ENCODE peak calls at places on chromosomes 1 and 21, in six cellular contexts. O is adipocyte, E is heart right ventricle, W is cardiac muscle cell, A is upper lobe of left lung, T is kidney epithelial cell. M is an unnamed sample.

GRCh38 chr1:8431028-8431427 is 113.1 kb downstream of the SLC45A1 start:
- DNase-seq in O (no peak), E (no peak), W (no peak), A (no peak), T (no peak), M (no peak)

GRCh38 chr1:9671377-9672140 is 20.0 kb downstream of the PIK3CD start:
- DNase-seq in O (no peak), E (no peak), W (no peak), A (peak; percentile 68), T (peak; percentile 99), M (peak; percentile 34)

GRCh38 chr21:26920055-26920454 is 46.8 kb downstream of the ADAMTS5 start:
- DNase-seq in O (peak; percentile 17), E (no peak), W (no peak), A (no peak), T (no peak), M (peak; percentile 9)

GRCh38 chr1:32984090-32984828 is 19.6 kb upstream of the RNF19B start:
- DNase-seq in O (no peak), E (no peak), W (no peak), A (no peak), T (no peak), M (no peak)

GRCh38 chr1:156276532-156276931 is 6.1 kb downstream of the SMG5 start:
- DNase-seq in O (peak; percentile 51), E (no peak), W (no peak), A (no peak), T (no peak), M (no peak)

GRCh38 chr21:33670076-33670475 is 27.8 kb downstream of the ITSN1 start:
- DNase-seq in O (no peak), E (no peak), W (no peak), A (no peak), T (no peak), M (no peak)

GRCh38 chr1:179831852-179832699 is 45.5 kb downstream of the TOR1AIP2 start:
- DNase-seq in O (no peak), E (no peak), W (no peak), A (no peak), T (peak; percentile 45), M (no peak)

GRCh38 chr1:93623875-93624274 is 57.8 kb downstream of the BCAR3 start:
- DNase-seq in O (peak; percentile 74), E (no peak), W (no peak), A (no peak), T (peak; percentile 44), M (no peak)

GRCh38 chr1:204828352-204828850 is 42.3 kb upstream of the NFASC start:
- DNase-seq in O (peak; percentile 44), E (peak; percentile 75), W (peak; percentile 88), A (no peak), T (no peak), M (peak; percentile 80)

GRCh38 chr1:44684525-44684924 is 10.0 kb downstream of the ARMH1 start:
- DNase-seq in O (no peak), E (no peak), W (no peak), A (no peak), T (no peak), M (no peak)

GRCh38 chr1:245177071-245177900 is 22.5 kb downstream of the KIF26B start:
- DNase-seq in O (no peak), E (no peak), W (no peak), A (no peak), T (no peak), M (no peak)

GRCh38 chr21:28770867-28771661 is 221.6 kb downstream of the LTN1 start:
- DNase-seq in O (peak; percentile 37), E (no peak), W (no peak), A (no peak), T (no peak), M (no peak)

GRCh38 chr1:112904071-112904830 is 51.7 kb downstream of the SLC16A1 start:
- DNase-seq in O (peak; percentile 47), E (no peak), W (no peak), A (no peak), T (no peak), M (peak; percentile 68)

GRCh38 chr1:33459766-33460543 is 12.5 kb upstream of the ZSCAN20 start:
- DNase-seq in O (no peak), E (no peak), W (no peak), A (no peak), T (no peak), M (no peak)

GRCh38 chr1:240287722-240288121 is 196.0 kb downstream of the FMN2 start:
- DNase-seq in O (no peak), E (no peak), W (no peak), A (no peak), T (no peak), M (no peak)

GRCh38 chr1:183230403-183230802 is 44.3 kb downstream of the LAMC2 start:
- DNase-seq in O (peak; percentile 25), E (no peak), W (no peak), A (no peak), T (no peak), M (no peak)

GRCh38 chr1:193283026-193283425 is 96.6 kb upstream of the B3GALT2 start:
- DNase-seq in O (peak; percentile 43), E (no peak), W (no peak), A (no peak), T (no peak), M (peak; percentile 56)

GRCh38 chr1:117321680-117322609 is 45.3 kb upstream of the MAN1A2 start:
- DNase-seq in O (no peak), E (no peak), W (peak; percentile 35), A (no peak), T (no peak), M (no peak)

GRCh38 chr1:231419738-231420298 is 2.3 kb downstream of the EGLN1 start:
- DNase-seq in O (no peak), E (no peak), W (no peak), A (no peak), T (no peak), M (no peak)

GRCh38 chr1:17239420-17239819 is 9.5 kb upstream of the PADI3 start:
- DNase-seq in O (peak; percentile 66), E (peak; percentile 39), W (peak; percentile 88), A (peak; percentile 28), T (peak; percentile 57), M (peak; percentile 76)

GRCh38 chr1:220575718-220576497 is 48.0 kb downstream of the MARK1 start:
- DNase-seq in O (no peak), E (no peak), W (no peak), A (no peak), T (no peak), M (no peak)

GRCh38 chr1:216721878-216722277 is 1.4 kb downstream of the ESRRG start:
- DNase-seq in O (no peak), E (no peak), W (no peak), A (no peak), T (no peak), M (no peak)

GRCh38 chr1:19903621-19904020 is 19.8 kb downstream of the PLA2G2E start:
- DNase-seq in O (no peak), E (no peak), W (no peak), A (no peak), T (peak; percentile 23), M (no peak)

GRCh38 chr1:65393345-65393744 is 27.1 kb upstream of the LEPR start:
- DNase-seq in O (peak; percentile 58), E (no peak), W (no peak), A (no peak), T (no peak), M (no peak)

GRCh38 chr1:229254910-229255541 is 15.9 kb upstream of the RAB4A start:
- DNase-seq in O (peak; percentile 19), E (no peak), W (no peak), A (no peak), T (no peak), M (no peak)

GRCh38 chr1:46581685-46582455 is 22.2 kb downstream of the MKNK1 start:
- DNase-seq in O (no peak), E (no peak), W (no peak), A (no peak), T (no peak), M (no peak)

GRCh38 chr1:231465051-231465450 is 43.0 kb upstream of the EGLN1 start:
- DNase-seq in O (no peak), E (no peak), W (no peak), A (no peak), T (no peak), M (no peak)

GRCh38 chr1:106063510-106063909 is 993.0 kb upstream of the PRMT6 start:
- DNase-seq in O (no peak), E (no peak), W (no peak), A (no peak), T (no peak), M (no peak)

DNA sequence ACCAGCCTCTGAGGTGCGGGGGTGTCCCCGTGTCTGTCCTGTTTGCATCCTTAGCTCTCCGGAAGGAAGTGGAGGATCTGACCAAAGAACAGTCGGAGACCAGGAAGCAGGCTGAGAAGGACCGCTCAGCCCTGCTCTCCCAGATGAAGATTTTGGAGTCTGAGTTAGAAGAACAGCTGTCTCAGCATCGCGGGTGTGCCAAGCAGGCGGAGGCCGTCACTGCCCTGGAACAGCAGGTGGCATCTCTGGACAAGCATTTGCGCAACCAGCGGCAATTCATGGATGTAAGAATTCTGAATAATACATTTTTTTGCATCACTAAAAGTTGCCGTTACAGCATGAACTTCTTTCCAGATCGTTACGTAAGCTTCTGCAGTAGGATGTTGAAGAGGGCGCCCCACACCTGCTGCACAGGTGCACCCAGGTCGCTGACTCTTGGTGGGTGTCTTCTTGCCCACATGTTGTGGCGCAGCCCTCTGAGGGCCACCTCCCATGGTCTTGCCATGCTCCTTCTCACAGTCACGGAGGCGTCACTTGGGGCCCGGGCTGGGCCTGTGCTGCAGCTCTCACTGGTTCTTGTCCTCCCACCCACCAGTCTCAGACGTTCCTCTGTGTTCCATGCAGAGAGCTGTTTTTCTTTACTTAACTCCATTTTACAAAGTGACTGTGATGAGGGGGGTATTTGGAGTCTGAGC is 61.3 kb upstream of the DIP2A start:
- DNase-seq in O (no peak), E (no peak), W (no peak), A (no peak), T (no peak), M (no peak)
- H3K4me3 ChIP-seq in O (no peak overlapping the region), E (no peak overlapping the region), W (no peak overlapping the region), A (no peak overlapping the region), T (no peak overlapping the region), M (no peak overlapping the region)

GRCh38 chr1:26664802-26665201 is 31.0 kb upstream of the ARID1A start:
- DNase-seq in O (no peak), E (no peak), W (no peak), A (no peak), T (no peak), M (no peak)
- H3K4me3 ChIP-seq in O (no peak overlapping the region), E (no peak overlapping the region), W (no peak overlapping the region), A (no peak overlapping the region), T (no peak overlapping the region), M (no peak overlapping the region)

GRCh38 chr1:152448095-152448494 is 34.0 kb upstream of the CRNN start:
- DNase-seq in O (no peak), E (no peak), W (no peak), A (no peak), T (no peak), M (no peak)
- H3K4me3 ChIP-seq in O (no peak overlapping the region), E (no peak overlapping the region), W (no peak overlapping the region), A (no peak overlapping the region), T (no peak overlapping the region), M (no peak overlapping the region)

DNA sequence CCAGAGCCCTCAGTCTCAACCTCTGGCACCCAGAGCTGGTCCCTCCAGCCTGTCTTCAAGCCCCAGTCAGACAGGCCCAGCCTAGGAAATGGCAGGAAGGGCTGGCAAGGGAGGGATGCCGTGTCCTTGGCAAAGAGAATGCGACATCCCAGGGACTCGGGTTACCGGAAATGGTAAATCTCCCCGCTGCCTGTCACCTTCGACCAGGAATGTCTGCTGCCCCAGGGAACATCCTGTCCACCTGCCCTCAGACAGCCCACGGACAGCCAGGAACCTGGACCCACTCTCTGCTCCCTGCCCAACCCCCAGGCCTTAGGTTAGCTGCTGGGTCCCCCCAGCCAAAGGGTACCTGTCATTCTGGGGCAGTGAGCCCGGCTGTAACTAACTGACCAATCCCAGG is 23.9 kb downstream of the HSPG2 start:
- DNase-seq in O (no peak), E (no peak), W (no peak), A (no peak), T (no peak), M (no peak)
- H3K4me3 ChIP-seq in O (no peak overlapping the region), E (no peak overlapping the region), W (no peak overlapping the region), A (no peak overlapping the region), T (no peak overlapping the region), M (no peak overlapping the region)

GRCh38 chr21:34841154-34841553 is 172.4 kb downstream of the CLIC6 start:
- DNase-seq in O (no peak), E (no peak), W (no peak), A (no peak), T (no peak), M (no peak)
- H3K4me3 ChIP-seq in O (peak overlapping the region; percentile 91), E (no peak overlapping the region), W (no peak overlapping the region), A (no peak overlapping the region), T (no peak overlapping the region), M (no peak overlapping the region)